ENCODE peak calls at places on chromosomes 7 and 10, in eight cellular contexts. A, M, G, U, V, P, N and Q are unnamed samples.

GRCh38 chr7:99928188-99928587 is 1.2 kb downstream of the GJC3 start:
- DNase-seq in A (no peak), M (no peak), G (no peak), U (no peak), V (no peak), P (no peak), N (no peak), Q (no peak)

GRCh38 chr7:106312906-106313305 is 28.1 kb upstream of the NAMPT start:
- DNase-seq in A (no peak), M (no peak), G (no peak), U (no peak), V (no peak), P (no peak), N (no peak), Q (no peak)

GRCh38 chr7:1021931-1022330 is 22.4 kb upstream of the GPR146 start:
- DNase-seq in A (peak; percentile 77), M (no peak), G (no peak), U (no peak), V (no peak), P (no peak), N (no peak), Q (no peak)

GRCh38 chr10:12412671-12413368 is 63.5 kb downstream of the CAMK1D start:
- DNase-seq in A (no peak), M (peak; percentile 65), G (no peak), U (no peak), V (no peak), P (no peak), N (no peak), Q (no peak)

GRCh38 chr7:101927389-101928306 is 110.2 kb downstream of the CUX1 start:
- DNase-seq in A (peak; percentile 60), M (no peak), G (no peak), U (no peak), V (no peak), P (no peak), N (no peak), Q (no peak)

GRCh38 chr10:49649294-49649693 is 30.2 kb upstream of the C10orf53 start:
- DNase-seq in A (no peak), M (peak; percentile 38), G (no peak), U (no peak), V (no peak), P (no peak), N (no peak), Q (no peak)

GRCh38 chr10:103793920-103794883 is 61.2 kb downstream of the SH3PXD2A start:
- DNase-seq in A (no peak), M (no peak), G (peak; percentile 85), U (no peak), V (no peak), P (peak; percentile 99), N (no peak), Q (no peak)

GRCh38 chr7:2688409-2689342 is 674 bp downstream of the AMZ1 start:
- DNase-seq in A (peak; percentile 74), M (no peak), G (no peak), U (no peak), V (no peak), P (peak; percentile 60), N (no peak), Q (peak; percentile 76)

GRCh38 chr10:48898426-48898825 is 41.2 kb downstream of the LRRC18 start:
- DNase-seq in A (no peak), M (no peak), G (no peak), U (no peak), V (no peak), P (no peak), N (no peak), Q (no peak)

GRCh38 chr10:90319188-90319914 is 538.5 kb downstream of the HTR7 start:
- DNase-seq in A (no peak), M (peak; percentile 5), G (peak; percentile 8), U (no peak), V (no peak), P (peak; percentile 96), N (peak; percentile 22), Q (peak; percentile 95)

GRCh38 chr10:114822771-114823463 is 1.3 kb downstream of the FHIP2A start:
- DNase-seq in A (no peak), M (no peak), G (no peak), U (no peak), V (no peak), P (peak; percentile 63), N (no peak), Q (peak; percentile 35)

GRCh38 chr10:131786756-131787605 is 113.8 kb upstream of the PPP2R2D start:
- DNase-seq in A (no peak), M (peak; percentile 57), G (peak; percentile 1), U (peak; percentile 28), V (no peak), P (peak; percentile 58), N (peak; percentile 1), Q (no peak)

GRCh38 chr7:155954550-155955366 is 142.5 kb upstream of the SHH start:
- DNase-seq in A (no peak), M (no peak), G (no peak), U (no peak), V (no peak), P (no peak), N (no peak), Q (no peak)

GRCh38 chr10:104045151-104046089 is 40.3 kb downstream of the COL17A1 start:
- DNase-seq in A (no peak), M (peak; percentile 17), G (no peak), U (no peak), V (no peak), P (peak; percentile 74), N (no peak), Q (peak; percentile 56)

GRCh38 chr10:84076540-84077195 is 62.6 kb upstream of the GHITM start:
- DNase-seq in A (no peak), M (no peak), G (no peak), U (no peak), V (no peak), P (peak; percentile 34), N (no peak), Q (no peak)

GRCh38 chr10:31000071-31000787 is 31.4 kb downstream of the ZNF438 start:
- DNase-seq in A (no peak), M (no peak), G (no peak), U (no peak), V (no peak), P (peak; percentile 11), N (no peak), Q (peak; percentile 58)

GRCh38 chr10:120641695-120642094 is 184.7 kb downstream of the PLPP4 start:
- DNase-seq in A (no peak), M (no peak), G (no peak), U (no peak), V (no peak), P (no peak), N (no peak), Q (no peak)

GRCh38 chr7:116579835-116580234 is 55.0 kb downstream of the CAV1 start:
- DNase-seq in A (no peak), M (no peak), G (no peak), U (no peak), V (no peak), P (no peak), N (no peak), Q (no peak)

GRCh38 chr10:15526754-15527153 is 155.7 kb upstream of the FAM171A1 start:
- DNase-seq in A (no peak), M (no peak), G (no peak), U (no peak), V (no peak), P (no peak), N (no peak), Q (no peak)

GRCh38 chr10:95475003-95475383 is 86.2 kb downstream of the SORBS1 start:
- DNase-seq in A (no peak), M (no peak), G (no peak), U (no peak), V (no peak), P (no peak), N (no peak), Q (no peak)